ENCODE peak calls at places on chromosomes 4 and X, in seven cellular contexts. One of them, this sample, is unnamed.

GRCh38 chr4:170089274-170089742 is 448 bp downstream of the AADAT start:
- DNase-seq in right cardiac atrium: peak; percentile 46
- DNase-seq in endodermal cell: peak; percentile 79
- DNase-seq in IMR-90: peak; percentile 39
- DNase-seq in H9: peak; percentile 60
- DNase-seq in suprapubic skin: no peak
- DNase-seq in adipocyte: peak; percentile 69
- DNase-seq in this sample: peak; percentile 38

GRCh38 chrX:27086221-27086620 is 376.9 kb downstream of the PPP4R3C start:
- DNase-seq in right cardiac atrium: no peak
- DNase-seq in endodermal cell: no peak
- DNase-seq in IMR-90: no peak
- DNase-seq in H9: no peak
- DNase-seq in suprapubic skin: no peak
- DNase-seq in adipocyte: no peak
- DNase-seq in this sample: no peak

GRCh38 chrX:138929905-138930304 is 218.4 kb upstream of the FGF13 start:
- DNase-seq in right cardiac atrium: no peak
- DNase-seq in endodermal cell: no peak
- DNase-seq in IMR-90: no peak
- DNase-seq in H9: no peak
- DNase-seq in suprapubic skin: no peak
- DNase-seq in adipocyte: no peak
- DNase-seq in this sample: no peak

GRCh38 chr4:74499986-74500781 is 55.2 kb downstream of the AREG start:
- DNase-seq in right cardiac atrium: peak; percentile 26
- DNase-seq in endodermal cell: no peak
- DNase-seq in IMR-90: peak; percentile 38
- DNase-seq in H9: no peak
- DNase-seq in suprapubic skin: no peak
- DNase-seq in adipocyte: peak; percentile 4
- DNase-seq in this sample: no peak

GRCh38 chrX:108732630-108733321 is 3.6 kb downstream of the IRS4 start:
- DNase-seq in right cardiac atrium: peak; percentile 5
- DNase-seq in endodermal cell: peak; percentile 87
- DNase-seq in IMR-90: no peak
- DNase-seq in H9: peak; percentile 70
- DNase-seq in suprapubic skin: no peak
- DNase-seq in adipocyte: no peak
- DNase-seq in this sample: peak; percentile 28

GRCh38 chr4:52250124-52250523 is 199.0 kb downstream of the SPATA18 start:
- DNase-seq in right cardiac atrium: peak; percentile 70
- DNase-seq in endodermal cell: no peak
- DNase-seq in IMR-90: no peak
- DNase-seq in H9: no peak
- DNase-seq in suprapubic skin: no peak
- DNase-seq in adipocyte: peak; percentile 11
- DNase-seq in this sample: peak; percentile 48

GRCh38 chr4:153160856-153161598 is 43.2 kb upstream of the TRIM2 start:
- DNase-seq in right cardiac atrium: no peak
- DNase-seq in endodermal cell: no peak
- DNase-seq in IMR-90: no peak
- DNase-seq in H9: no peak
- DNase-seq in suprapubic skin: no peak
- DNase-seq in adipocyte: no peak
- DNase-seq in this sample: no peak

GRCh38 chrX:53309837-53310236 is 28.5 kb upstream of the IQSEC2 start:
- DNase-seq in right cardiac atrium: no peak
- DNase-seq in endodermal cell: no peak
- DNase-seq in IMR-90: no peak
- DNase-seq in H9: no peak
- DNase-seq in suprapubic skin: no peak
- DNase-seq in adipocyte: no peak
- DNase-seq in this sample: no peak

GRCh38 chr4:6418193-6418755 is 54.1 kb downstream of the PPP2R2C start:
- DNase-seq in right cardiac atrium: no peak
- DNase-seq in endodermal cell: no peak
- DNase-seq in IMR-90: no peak
- DNase-seq in H9: no peak
- DNase-seq in suprapubic skin: no peak
- DNase-seq in adipocyte: no peak
- DNase-seq in this sample: no peak

GRCh38 chr4:25843340-25844097 is 19.3 kb downstream of the SEL1L3 start:
- DNase-seq in right cardiac atrium: peak; percentile 67
- DNase-seq in endodermal cell: no peak
- DNase-seq in IMR-90: no peak
- DNase-seq in H9: no peak
- DNase-seq in suprapubic skin: no peak
- DNase-seq in adipocyte: no peak
- DNase-seq in this sample: no peak

GRCh38 chrX:87374324-87374723 is 143.3 kb upstream of the KLHL4 start:
- DNase-seq in right cardiac atrium: no peak
- DNase-seq in endodermal cell: no peak
- DNase-seq in IMR-90: no peak
- DNase-seq in H9: no peak
- DNase-seq in suprapubic skin: no peak
- DNase-seq in adipocyte: no peak
- DNase-seq in this sample: no peak

GRCh38 chr4:183211533-183211932 is 108.5 kb downstream of the CLDN22 start:
- DNase-seq in right cardiac atrium: no peak
- DNase-seq in endodermal cell: no peak
- DNase-seq in IMR-90: no peak
- DNase-seq in H9: no peak
- DNase-seq in suprapubic skin: no peak
- DNase-seq in adipocyte: no peak
- DNase-seq in this sample: no peak

GRCh38 chr4:38154681-38155588 is 194.7 kb downstream of the PTTG2 start:
- DNase-seq in right cardiac atrium: peak; percentile 90
- DNase-seq in endodermal cell: no peak
- DNase-seq in IMR-90: no peak
- DNase-seq in H9: no peak
- DNase-seq in suprapubic skin: peak; percentile 77
- DNase-seq in adipocyte: no peak
- DNase-seq in this sample: no peak

GRCh38 chr4:105306158-105306781 is 159.6 kb downstream of the TET2 start:
- DNase-seq in right cardiac atrium: no peak
- DNase-seq in endodermal cell: no peak
- DNase-seq in IMR-90: no peak
- DNase-seq in H9: no peak
- DNase-seq in suprapubic skin: no peak
- DNase-seq in adipocyte: no peak
- DNase-seq in this sample: no peak

GRCh38 chr4:153933851-153934688 is 145.2 kb upstream of the SFRP2 start:
- DNase-seq in right cardiac atrium: peak; percentile 37
- DNase-seq in endodermal cell: no peak
- DNase-seq in IMR-90: no peak
- DNase-seq in H9: no peak
- DNase-seq in suprapubic skin: no peak
- DNase-seq in adipocyte: no peak
- DNase-seq in this sample: no peak

GRCh38 chr4:61493470-61493869 is 293.3 kb downstream of the ADGRL3 start:
- DNase-seq in right cardiac atrium: no peak
- DNase-seq in endodermal cell: no peak
- DNase-seq in IMR-90: no peak
- DNase-seq in H9: no peak
- DNase-seq in suprapubic skin: no peak
- DNase-seq in adipocyte: no peak
- DNase-seq in this sample: no peak

GRCh38 chr4:159298502-159298901 is 195.6 kb downstream of the RAPGEF2 start:
- DNase-seq in right cardiac atrium: no peak
- DNase-seq in endodermal cell: no peak
- DNase-seq in IMR-90: peak; percentile 59
- DNase-seq in H9: no peak
- DNase-seq in suprapubic skin: no peak
- DNase-seq in adipocyte: peak; percentile 79
- DNase-seq in this sample: no peak

DNA sequence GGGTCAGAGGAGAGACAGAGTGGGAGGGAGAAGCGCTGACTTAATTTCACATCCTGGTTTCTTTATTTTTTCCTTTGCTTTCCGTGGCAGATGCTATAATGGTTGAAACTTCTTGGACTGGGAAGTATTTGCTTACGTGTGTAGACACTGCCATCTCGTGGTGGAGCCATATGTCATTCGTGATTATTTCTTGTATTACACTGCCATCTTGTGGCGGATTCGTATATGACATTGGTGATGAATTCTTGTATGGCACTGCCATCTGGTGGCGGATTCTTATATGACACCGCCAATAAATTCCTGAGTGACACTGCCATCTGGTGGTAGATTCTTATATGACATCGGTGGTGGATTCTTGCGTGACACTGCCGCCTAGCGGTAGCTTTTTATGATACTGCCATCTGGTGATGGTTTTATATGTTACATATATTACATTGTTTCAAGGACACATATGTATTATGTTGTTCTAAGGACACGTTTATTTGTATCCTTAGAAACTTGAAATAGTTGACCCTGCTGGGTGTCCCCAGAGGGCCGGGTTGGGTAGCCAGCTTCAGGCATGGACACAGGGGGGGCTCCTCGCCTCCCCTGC is 37.3 kb upstream of the CLCN4 start:
- DNase-seq in right cardiac atrium: peak; percentile 61
- DNase-seq in endodermal cell: peak; percentile 86
- DNase-seq in IMR-90: peak; percentile 91
- DNase-seq in H9: peak; percentile 63
- DNase-seq in suprapubic skin: peak; percentile 82
- DNase-seq in adipocyte: peak; percentile 87
- DNase-seq in this sample: peak; percentile 80
- H3K9me3 ChIP-seq in right cardiac atrium: no peaks in the 10 kb centered on the region
- H3K9me3 ChIP-seq in endodermal cell: peaks cover 41% of the 10 kb centered on the region
- H3K9me3 ChIP-seq in IMR-90: no peaks in the 10 kb centered on the region
- H3K9me3 ChIP-seq in H9: peaks cover 42% of the 10 kb centered on the region
- H3K9me3 ChIP-seq in suprapubic skin: no peaks in the 10 kb centered on the region
- H3K9me3 ChIP-seq in adipocyte: no peaks in the 10 kb centered on the region
- H3K9me3 ChIP-seq in this sample: no peaks in the 10 kb centered on the region

DNA sequence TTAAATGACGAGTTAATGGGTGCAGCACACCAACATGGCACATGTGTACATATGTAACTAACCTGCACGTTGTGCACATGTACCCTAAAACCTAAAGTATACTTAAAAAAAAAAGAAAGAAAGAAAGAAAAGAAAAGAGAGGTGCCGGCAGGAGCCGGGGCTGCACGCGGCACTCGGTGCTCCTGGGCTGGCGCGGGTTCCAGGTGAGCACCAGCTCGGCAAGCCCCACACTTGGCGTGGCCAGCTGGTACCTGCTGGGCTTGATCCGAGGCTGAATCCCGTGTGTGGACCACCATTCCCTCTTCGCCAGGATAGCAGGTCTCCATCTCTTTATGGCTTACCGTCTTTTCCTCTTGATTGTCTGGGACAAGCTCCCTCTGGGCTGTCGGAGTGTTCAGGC is 17.9 kb upstream of the HERC6 start:
- DNase-seq in right cardiac atrium: no peak
- DNase-seq in endodermal cell: no peak
- DNase-seq in IMR-90: no peak
- DNase-seq in H9: no peak
- DNase-seq in suprapubic skin: no peak
- DNase-seq in adipocyte: no peak
- DNase-seq in this sample: no peak
- H3K9me3 ChIP-seq in right cardiac atrium: no peaks in the 10 kb centered on the region
- H3K9me3 ChIP-seq in endodermal cell: peaks cover 69% of the 10 kb centered on the region
- H3K9me3 ChIP-seq in IMR-90: peaks cover 2% of the 10 kb centered on the region
- H3K9me3 ChIP-seq in H9: no peaks in the 10 kb centered on the region
- H3K9me3 ChIP-seq in suprapubic skin: no peaks in the 10 kb centered on the region
- H3K9me3 ChIP-seq in adipocyte: peaks cover 4% of the 10 kb centered on the region
- H3K9me3 ChIP-seq in this sample: no peaks in the 10 kb centered on the region

GRCh38 chr4:19009886-19010285 is 988.3 kb upstream of the LCORL start:
- DNase-seq in right cardiac atrium: no peak
- DNase-seq in endodermal cell: no peak
- DNase-seq in IMR-90: no peak
- DNase-seq in H9: no peak
- DNase-seq in suprapubic skin: no peak
- DNase-seq in adipocyte: no peak
- DNase-seq in this sample: no peak
- H3K9me3 ChIP-seq in right cardiac atrium: no peaks in the 10 kb centered on the region
- H3K9me3 ChIP-seq in endodermal cell: no peaks in the 10 kb centered on the region
- H3K9me3 ChIP-seq in IMR-90: no peaks in the 10 kb centered on the region
- H3K9me3 ChIP-seq in H9: no peaks in the 10 kb centered on the region
- H3K9me3 ChIP-seq in suprapubic skin: no peaks in the 10 kb centered on the region
- H3K9me3 ChIP-seq in adipocyte: no peaks in the 10 kb centered on the region
- H3K9me3 ChIP-seq in this sample: no peaks in the 10 kb centered on the region

GRCh38 chr4:35711127-35711526 is 533.2 kb downstream of the ARAP2 start:
- DNase-seq in right cardiac atrium: no peak
- DNase-seq in endodermal cell: no peak
- DNase-seq in IMR-90: no peak
- DNase-seq in H9: no peak
- DNase-seq in suprapubic skin: no peak
- DNase-seq in adipocyte: no peak
- DNase-seq in this sample: no peak
- H3K9me3 ChIP-seq in right cardiac atrium: peaks cover 3% of the 10 kb centered on the region
- H3K9me3 ChIP-seq in endodermal cell: peaks cover 22% of the 10 kb centered on the region
- H3K9me3 ChIP-seq in IMR-90: peaks cover 21% of the 10 kb centered on the region
- H3K9me3 ChIP-seq in H9: no peaks in the 10 kb centered on the region
- H3K9me3 ChIP-seq in suprapubic skin: peaks cover 19% of the 10 kb centered on the region
- H3K9me3 ChIP-seq in adipocyte: peaks cover 27% of the 10 kb centered on the region
- H3K9me3 ChIP-seq in this sample: no peaks in the 10 kb centered on the region

GRCh38 chr4:45399116-45399515 is 672.8 kb upstream of the GNPDA2 start:
- DNase-seq in right cardiac atrium: no peak
- DNase-seq in endodermal cell: no peak
- DNase-seq in IMR-90: no peak
- DNase-seq in H9: no peak
- DNase-seq in suprapubic skin: no peak
- DNase-seq in adipocyte: no peak
- DNase-seq in this sample: no peak
- H3K9me3 ChIP-seq in right cardiac atrium: no peaks in the 10 kb centered on the region
- H3K9me3 ChIP-seq in endodermal cell: peaks cover 5% of the 10 kb centered on the region
- H3K9me3 ChIP-seq in IMR-90: peaks cover 5% of the 10 kb centered on the region
- H3K9me3 ChIP-seq in H9: no peaks in the 10 kb centered on the region
- H3K9me3 ChIP-seq in suprapubic skin: no peaks in the 10 kb centered on the region
- H3K9me3 ChIP-seq in adipocyte: no peaks in the 10 kb centered on the region
- H3K9me3 ChIP-seq in this sample: no peaks in the 10 kb centered on the region

DNA sequence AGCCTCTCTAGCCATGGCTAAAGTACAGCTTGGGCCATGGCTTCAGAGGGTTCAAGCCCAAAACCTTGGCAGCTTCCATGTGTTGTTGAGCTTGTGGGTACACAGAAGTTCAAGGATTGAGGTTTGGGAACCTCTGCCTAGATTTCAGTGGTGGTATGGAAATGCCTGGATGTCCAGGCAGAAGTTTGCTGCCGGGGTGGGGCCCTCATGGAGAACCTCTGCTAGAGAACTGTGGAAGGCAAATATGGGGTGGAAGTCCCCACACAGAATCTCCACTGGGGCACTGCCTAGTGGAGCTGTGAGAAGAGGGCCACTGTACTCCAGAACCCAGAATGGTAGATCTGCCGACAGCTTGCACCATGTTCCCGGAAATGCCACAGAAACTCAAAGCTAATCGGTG is 59.5 kb downstream of the NEXMIF start:
- DNase-seq in right cardiac atrium: no peak
- DNase-seq in endodermal cell: no peak
- DNase-seq in IMR-90: no peak
- DNase-seq in H9: no peak
- DNase-seq in suprapubic skin: no peak
- DNase-seq in adipocyte: no peak
- DNase-seq in this sample: no peak
- H3K9me3 ChIP-seq in right cardiac atrium: no peaks in the 10 kb centered on the region
- H3K9me3 ChIP-seq in endodermal cell: peaks cover 18% of the 10 kb centered on the region
- H3K9me3 ChIP-seq in IMR-90: peaks cover 6% of the 10 kb centered on the region
- H3K9me3 ChIP-seq in H9: peaks cover 17% of the 10 kb centered on the region
- H3K9me3 ChIP-seq in suprapubic skin: no peaks in the 10 kb centered on the region
- H3K9me3 ChIP-seq in adipocyte: peaks cover 53% of the 10 kb centered on the region
- H3K9me3 ChIP-seq in this sample: no peaks in the 10 kb centered on the region

GRCh38 chr4:34010703-34011102 is 2233.6 kb downstream of the ARAP2 start:
- DNase-seq in right cardiac atrium: no peak
- DNase-seq in endodermal cell: no peak
- DNase-seq in IMR-90: no peak
- DNase-seq in H9: no peak
- DNase-seq in suprapubic skin: no peak
- DNase-seq in adipocyte: no peak
- DNase-seq in this sample: no peak
- H3K9me3 ChIP-seq in right cardiac atrium: no peaks in the 10 kb centered on the region
- H3K9me3 ChIP-seq in endodermal cell: no peaks in the 10 kb centered on the region
- H3K9me3 ChIP-seq in IMR-90: no peaks in the 10 kb centered on the region
- H3K9me3 ChIP-seq in H9: no peaks in the 10 kb centered on the region
- H3K9me3 ChIP-seq in suprapubic skin: no peaks in the 10 kb centered on the region
- H3K9me3 ChIP-seq in adipocyte: no peaks in the 10 kb centered on the region
- H3K9me3 ChIP-seq in this sample: no peaks in the 10 kb centered on the region